ENCODE peak calls at places on chromosome 12, in eight cellular contexts. U is stimulated activated CD8-positive, alpha-beta memory T cell treated with anti-CD3 and anti-CD28 coated beads, Interleukin-15, amount 100 ng/mL, for 48 hours; X is HAP-1; W is WTC11; T is non-pigmented ciliary epithelial cell; G is EL; S is kidney tubule cell; M is Calu3. F is an unnamed sample.

GRCh38 chr12:1662761-1663439 is 28.0 kb upstream of the ADIPOR2 start:
- DNase-seq in U (no peak), X (no peak), W (peak), T (no peak), G (no peak), S (peak), M (peak), F (no peak)

GRCh38 chr12:75560167-75560566 is 48.8 kb upstream of the KRR1 start:
- DNase-seq in U (no peak), X (no peak), W (no peak), T (no peak), G (peak), S (peak), M (no peak), F (no peak)

GRCh38 chr12:71665109-71665476 is 992 bp downstream of the THAP2 start:
- DNase-seq in U (no peak), X (no peak), W (no peak), T (no peak), G (no peak), S (peak), M (no peak), F (no peak)

GRCh38 chr12:125533434-125534029 is 468.3 kb downstream of the AACS start:
- DNase-seq in U (no peak), X (peak), W (peak), T (no peak), G (no peak), S (peak), M (peak), F (peak)

GRCh38 chr12:101823891-101824290 is 6.9 kb downstream of the GNPTAB start:
- DNase-seq in U (peak), X (peak), W (peak), T (no peak), G (peak), S (peak), M (peak), F (peak)

GRCh38 chr12:4932576-4932975 is 22.9 kb downstream of the KCNA1 start:
- DNase-seq in U (no peak), X (no peak), W (no peak), T (no peak), G (no peak), S (no peak), M (no peak), F (peak)

GRCh38 chr12:2795291-2796186 is 769 bp downstream of the FKBP4 start:
- DNase-seq in U (peak), X (peak), W (peak), T (no peak), G (peak), S (peak), M (peak), F (peak)

GRCh38 chr12:3897400-3897910 is 24.3 kb upstream of the PARP11 start:
- DNase-seq in U (no peak), X (peak), W (no peak), T (no peak), G (no peak), S (no peak), M (no peak), F (no peak)

GRCh38 chr12:62006076-62006732 is 254.0 kb upstream of the USP15 start:
- DNase-seq in U (no peak), X (peak), W (peak), T (peak), G (peak), S (peak), M (peak), F (no peak)

GRCh38 chr12:109524466-109525278 is 47.2 kb downstream of the UBE3B start:
- DNase-seq in U (no peak), X (peak), W (no peak), T (no peak), G (no peak), S (no peak), M (no peak), F (no peak)

GRCh38 chr12:99157946-99158345 is 489.6 kb upstream of the GARIN6 start:
- DNase-seq in U (no peak), X (no peak), W (no peak), T (no peak), G (peak), S (peak), M (no peak), F (no peak)

GRCh38 chr12:8844665-8845064 is 22.2 kb downstream of the A2ML1 start:
- DNase-seq in U (no peak), X (no peak), W (no peak), T (no peak), G (no peak), S (no peak), M (no peak), F (peak)

GRCh38 chr12:53344824-53345485 is 8.8 kb upstream of the SP7 start:
- DNase-seq in U (peak), X (peak), W (peak), T (no peak), G (peak), S (peak), M (peak), F (peak)

GRCh38 chr12:1575287-1575798 is 19.0 kb downstream of the FBXL14 start:
- DNase-seq in U (no peak), X (no peak), W (no peak), T (no peak), G (no peak), S (no peak), M (no peak), F (peak)

GRCh38 chr12:78085562-78086182 is 255.0 kb downstream of the NAV3 start:
- DNase-seq in U (no peak), X (no peak), W (no peak), T (no peak), G (peak), S (peak), M (no peak), F (peak)

GRCh38 chr12:105706321-105706972 is 376.0 kb downstream of the C12orf75 start:
- DNase-seq in U (no peak), X (no peak), W (no peak), T (no peak), G (peak), S (peak), M (no peak), F (peak)

GRCh38 chr12:115569694-115570093 is 707.8 kb downstream of the MED13L start:
- DNase-seq in U (no peak), X (no peak), W (no peak), T (no peak), G (no peak), S (no peak), M (no peak), F (no peak)

GRCh38 chr12:53504004-53504920 is 3.0 kb downstream of the NPFF start:
- DNase-seq in U (no peak), X (no peak), W (no peak), T (no peak), G (no peak), S (no peak), M (no peak), F (no peak)

GRCh38 chr12:55929306-55929791 is 1.6 kb upstream of the DGKA start:
- DNase-seq in U (peak), X (no peak), W (no peak), T (no peak), G (no peak), S (no peak), M (no peak), F (no peak)

GRCh38 chr12:39440781-39441180 is 2.1 kb downstream of the KIF21A start:
- DNase-seq in U (no peak), X (no peak), W (no peak), T (no peak), G (no peak), S (peak), M (no peak), F (no peak)

GRCh38 chr12:53071591-53072551 is 7.3 kb downstream of the SPRYD3 start:
- DNase-seq in U (no peak), X (no peak), W (no peak), T (no peak), G (no peak), S (no peak), M (no peak), F (peak)

GRCh38 chr12:34203866-34204620 is 181.7 kb downstream of the ALG10 start:
- DNase-seq in U (no peak), X (no peak), W (no peak), T (no peak), G (no peak), S (no peak), M (no peak), F (no peak)

GRCh38 chr12:118328486-118329340 is 44.0 kb downstream of the TAOK3 start:
- DNase-seq in U (no peak), X (no peak), W (no peak), T (no peak), G (no peak), S (no peak), M (no peak), F (no peak)

GRCh38 chr12:53696285-53696654 is 20.4 kb upstream of the ATP5MC2 start:
- DNase-seq in U (no peak), X (peak), W (peak), T (peak), G (peak), S (peak), M (peak), F (peak)

GRCh38 chr12:86801439-86801838 is 545.2 kb upstream of the MGAT4C start:
- DNase-seq in U (no peak), X (no peak), W (no peak), T (no peak), G (no peak), S (peak), M (no peak), F (no peak)

GRCh38 chr12:108284163-108284562 is 54.9 kb downstream of the CMKLR1 start:
- DNase-seq in U (no peak), X (no peak), W (no peak), T (no peak), G (no peak), S (no peak), M (no peak), F (no peak)

F was measured in MG63.